ENCODE peak calls at places on chromosomes 3 and 15, in seven cellular contexts. O is nucleus accumbens; R is activated CD8-positive, alpha-beta memory T cell treated with anti-CD3 and anti-CD28 coated beads for 48 hours; Q is fibroblast of mammary gland; T is T-helper 9 cell; I is AG09319; J is DMS79. L is an unnamed sample.
A peak's percentile ranks its signal among the peaks of the same experiment; 100 is the strongest.

GRCh38 chr15:65420975-65421359 is 1.8 kb downstream of the IGDCC4 start:
- DNase-seq in Q (no peak), R (no peak), O (no peak), T (no peak), I (no peak), J (no peak), L (no peak)

GRCh38 chr3:141368925-141369794 is 856 bp downstream of the ZBTB38 start:
- DNase-seq in Q (peak; percentile 95), T (no peak), O (no peak), J (no peak), R (no peak), I (no peak), L (peak; percentile 22)

GRCh38 chr15:25469377-25469776 is 30.6 kb upstream of the UBE3A start:
- DNase-seq in T (no peak), J (no peak), R (no peak), Q (peak; percentile 26), O (no peak), I (no peak), L (no peak)

GRCh38 chr15:69359724-69360123 is 54.4 kb upstream of the KIF23 start:
- DNase-seq in Q (peak; percentile 63), R (no peak), T (no peak), O (no peak), I (no peak), J (no peak), L (no peak)

GRCh38 chr15:68885070-68885469 is 45.3 kb upstream of the SPESP1 start:
- DNase-seq in T (no peak), I (peak; percentile 14), O (no peak), J (no peak), R (no peak), Q (peak; percentile 40), L (peak; percentile 59)

GRCh38 chr15:77642793-77643430 is 10.2 kb upstream of the LINGO1 start:
- DNase-seq in O (no peak), T (no peak), R (no peak), Q (no peak), I (no peak), J (no peak), L (no peak)

GRCh38 chr15:65869954-65870871 is 922 bp downstream of the RAB11A start:
- DNase-seq in O (peak; percentile 26), Q (peak; percentile 32), I (no peak), T (no peak), J (peak; percentile 6), R (no peak), L (no peak)

GRCh38 chr3:28595364-28595763 is 246.7 kb upstream of the AZI2 start:
- DNase-seq in J (no peak), Q (no peak), I (no peak), O (no peak), T (no peak), R (no peak), L (no peak)

GRCh38 chr3:17782751-17783150 is 40.3 kb upstream of the TBC1D5 start:
- DNase-seq in R (no peak), T (no peak), O (no peak), Q (no peak), I (no peak), J (no peak), L (no peak)

GRCh38 chr3:127585163-127585812 is 5.2 kb downstream of the TPRA1 start:
- DNase-seq in Q (peak; percentile 67), T (no peak), O (no peak), I (no peak), R (no peak), J (peak; percentile 80), L (no peak)

GRCh38 chr15:28932361-28932760 is 46.6 kb downstream of the APBA2 start:
- DNase-seq in R (no peak), J (no peak), T (no peak), O (no peak), Q (no peak), I (no peak), L (no peak)

GRCh38 chr3:68957895-68958294 is 25.5 kb upstream of the TAFA4 start:
- DNase-seq in J (no peak), O (no peak), T (no peak), I (no peak), R (no peak), Q (no peak), L (no peak)

GRCh38 chr3:170703121-170703588 is 117.3 kb upstream of the SLC7A14 start:
- DNase-seq in T (no peak), Q (peak; percentile 96), O (no peak), I (peak; percentile 60), J (no peak), R (no peak), L (peak; percentile 78)

GRCh38 chr3:31275583-31275982 is 257.1 kb upstream of the STT3B start:
- DNase-seq in R (no peak), T (no peak), I (no peak), O (no peak), J (no peak), Q (no peak), L (no peak)

GRCh38 chr3:188573929-188574317 is 420.0 kb downstream of the LPP start:
- DNase-seq in J (no peak), R (no peak), Q (no peak), O (no peak), I (no peak), T (no peak), L (no peak)

GRCh38 chr3:55951371-55951770 is 464.3 kb upstream of the WNT5A start:
- DNase-seq in J (no peak), O (no peak), I (no peak), T (no peak), R (no peak), Q (no peak), L (no peak)

GRCh38 chr15:47182818-47183217 is 534.5 kb upstream of the SEMA6D start:
- DNase-seq in O (no peak), T (no peak), J (no peak), R (no peak), I (no peak), Q (no peak), L (no peak)

GRCh38 chr3:128407986-128408692 is 58.6 kb downstream of the DNAJB8 start:
- DNase-seq in R (no peak), O (no peak), J (no peak), Q (no peak), I (no peak), T (no peak), L (no peak)

GRCh38 chr3:174859756-174860155 is 622 bp downstream of the NAALADL2 start:
- DNase-seq in O (no peak), R (no peak), T (no peak), Q (no peak), J (no peak), I (no peak), L (no peak)

GRCh38 chr3:21654662-21655061 is 96.3 kb downstream of the ZNF385D start:
- DNase-seq in T (no peak), I (no peak), Q (peak; percentile 85), O (no peak), R (no peak), J (no peak), L (peak; percentile 37)

GRCh38 chr15:71278989-71279756 is 163.9 kb downstream of the THSD4 start:
- DNase-seq in J (no peak), T (no peak), I (peak; percentile 90), O (no peak), Q (peak; percentile 97), R (no peak), L (peak; percentile 95)

GRCh38 chr3:49276475-49277356 is at the start of gene C3orf62:
- DNase-seq in O (peak; percentile 76), R (peak; percentile 66), Q (peak; percentile 78), J (no peak), I (peak; percentile 64), T (peak; percentile 60), L (peak; percentile 66)

GRCh38 chr3:59482684-59483083 is 432.9 kb upstream of the CFAP20DC start:
- DNase-seq in J (no peak), Q (peak; percentile 71), R (no peak), I (no peak), O (no peak), T (no peak), L (no peak)

GRCh38 chr3:4570840-4571621 is 77.9 kb downstream of the ITPR1 start:
- DNase-seq in Q (no peak), I (no peak), T (no peak), O (no peak), J (peak; percentile 52), R (no peak), L (no peak)

GRCh38 chr3:124786491-124787241 is 56.4 kb downstream of the UMPS start:
- DNase-seq in O (no peak), T (no peak), I (no peak), J (no peak), R (no peak), Q (peak; percentile 69), L (no peak)

L was measured in fibroblast of the conjunctiva.